ENCODE peak calls at places on chromosome 6, in five cellular contexts. B, O, W, P and M are unnamed samples.

GRCh38 chr6:39102024-39102820 is 12.8 kb downstream of the SAYSD1 start:
- DNase-seq in O (peak), P (peak), W (peak), B (peak), M (peak)

GRCh38 chr6:105691971-105692370 is 289.1 kb upstream of the PREP start:
- DNase-seq in W (no peak), O (no peak), B (no peak), P (no peak), M (no peak)

GRCh38 chr6:30836431-30836866 is 47.9 kb upstream of the DDR1 start:
- DNase-seq in P (peak), O (peak), W (no peak), B (no peak), M (peak)

GRCh38 chr6:136643850-136644596 is 93.8 kb upstream of the MAP7 start:
- DNase-seq in O (peak), P (peak), W (peak), B (peak), M (peak)

GRCh38 chr6:83365931-83366330 is 64.9 kb downstream of the ME1 start:
- DNase-seq in O (peak), P (no peak), W (no peak), B (no peak), M (peak)

GRCh38 chr6:20866940-20867630 is 332.8 kb downstream of the CDKAL1 start:
- DNase-seq in W (no peak), O (peak), B (no peak), P (no peak), M (no peak)

GRCh38 chr6:24064106-24064505 is 61.9 kb upstream of the NRSN1 start:
- DNase-seq in P (no peak), B (peak), O (no peak), W (no peak), M (peak)

GRCh38 chr6:82067021-82067420 is 180.5 kb downstream of the IBTK start:
- DNase-seq in O (peak), P (no peak), B (no peak), W (no peak), M (peak)

GRCh38 chr6:119348308-119349040 is 1.1 kb downstream of the MAN1A1 start:
- DNase-seq in P (peak), O (peak), W (peak), B (peak), M (peak)

GRCh38 chr6:39568896-39569295 is 156.3 kb downstream of the KIF6 start:
- DNase-seq in P (no peak), W (no peak), O (peak), B (no peak), M (peak)

GRCh38 chr6:1417718-1418117 is 28.3 kb downstream of the FOXF2 start:
- DNase-seq in P (no peak), B (no peak), W (no peak), O (no peak), M (no peak)

GRCh38 chr6:42391441-42391840 is 60.3 kb downstream of the TRERF1 start:
- DNase-seq in W (no peak), B (no peak), P (no peak), O (no peak), M (no peak)

GRCh38 chr6:155498370-155498769 is 42.7 kb upstream of the NOX3 start:
- DNase-seq in B (no peak), W (no peak), P (no peak), O (peak), M (peak)

GRCh38 chr6:158970640-158971291 is 29.2 kb downstream of the RSPH3 start:
- DNase-seq in P (no peak), B (peak), W (no peak), O (no peak), M (no peak)

GRCh38 chr6:40907198-40907701 is 131.8 kb downstream of the UNC5CL start:
- DNase-seq in B (peak), O (peak), P (no peak), W (no peak), M (no peak)

GRCh38 chr6:11731423-11731822 is 47.2 kb downstream of the ADTRP start:
- DNase-seq in P (no peak), B (no peak), O (no peak), W (no peak), M (no peak)

DNA sequence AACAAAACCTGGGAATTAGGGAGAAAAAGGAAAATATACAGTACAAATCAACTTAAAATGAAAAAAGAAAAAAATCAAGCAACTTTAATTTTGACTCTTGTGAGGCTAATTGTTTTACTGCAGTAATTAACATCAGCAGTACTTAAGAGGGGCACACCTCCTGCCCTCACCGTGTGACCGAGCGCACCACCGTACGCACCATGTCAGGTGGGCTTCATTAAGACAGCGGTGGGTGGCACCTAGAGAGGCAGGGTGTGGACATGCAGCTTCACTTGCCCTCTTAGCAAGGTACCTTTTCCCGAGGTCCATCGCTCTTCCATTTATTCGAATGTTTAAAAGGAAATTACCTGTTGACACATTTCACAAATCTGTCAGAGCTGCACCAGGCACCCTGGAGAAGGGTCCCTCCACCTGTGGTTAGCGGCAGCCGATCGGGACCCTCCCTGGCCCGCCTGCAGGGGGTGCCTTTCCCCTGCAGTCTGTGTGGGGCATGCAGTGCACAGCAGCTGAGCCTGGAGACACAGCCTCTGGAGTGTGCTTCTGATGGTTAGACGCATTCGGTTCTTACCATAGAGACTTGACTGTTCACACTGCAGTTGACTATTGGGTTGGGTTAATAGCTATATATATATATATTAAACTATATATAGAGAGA is 184.1 kb downstream of the TMEM242 start:
- DNase-seq in W (peak), P (no peak), O (no peak), B (peak), M (no peak)
- TF ChIP-seq CTCF in W (peak), P (peak), O (no peak), B (peak), M (peak)

DNA sequence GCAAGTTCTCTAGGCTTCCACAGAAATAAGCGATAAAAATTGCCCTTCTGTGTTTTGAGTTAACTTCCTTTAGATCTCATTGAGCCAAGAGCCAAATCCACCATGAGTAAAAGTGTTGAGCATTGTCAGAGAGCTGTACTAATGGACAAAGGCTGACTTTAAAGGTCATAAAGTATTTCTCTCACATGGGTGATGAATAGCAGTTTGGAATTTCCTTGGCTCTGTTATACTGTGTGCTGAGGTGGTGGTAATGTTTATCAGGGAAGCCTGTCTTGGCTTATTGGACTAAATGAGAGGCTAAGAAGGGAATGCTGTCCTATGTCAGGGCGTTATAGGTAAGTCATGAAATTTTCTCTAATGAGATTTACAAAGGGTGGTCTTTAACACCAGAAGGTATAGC is 122.7 kb upstream of the MAP3K7 start:
- DNase-seq in W (no peak), O (no peak), P (no peak), B (no peak), M (no peak)
- H3K4me3 ChIP-seq in W (no peak), O (no peak), P (no peak), B (no peak), M (no peak)

DNA sequence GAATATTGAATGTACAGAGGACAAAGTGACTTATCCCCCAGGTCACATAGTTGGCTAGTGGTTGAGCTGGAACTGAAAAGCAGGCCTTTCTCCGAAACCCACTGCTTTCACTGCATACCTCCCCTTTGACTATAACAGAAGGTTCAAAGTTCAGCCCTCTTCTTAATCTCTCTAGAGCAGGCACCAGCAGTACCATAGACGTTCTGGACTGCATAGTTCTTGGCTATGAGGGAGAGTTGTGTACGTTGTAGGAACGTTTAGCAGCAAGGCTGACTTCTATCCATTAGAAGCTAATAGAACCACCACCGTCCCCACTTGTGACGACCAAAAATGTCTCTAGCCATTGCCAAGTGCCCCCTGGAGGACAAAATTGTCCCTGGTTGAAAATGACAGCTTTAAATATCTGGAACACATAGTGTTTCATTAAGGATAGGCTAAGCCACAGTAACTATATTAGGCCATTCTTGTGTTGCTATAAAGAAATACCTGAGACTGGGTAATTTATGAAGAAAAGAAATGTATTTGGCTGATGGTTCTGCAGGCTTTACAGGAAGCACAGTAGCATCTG is 123.8 kb upstream of the MTHFD1L start:
- DNase-seq in O (no peak), P (no peak), W (no peak), B (peak), M (peak)
- TF ChIP-seq CTCF in O (no peak), P (peak), W (peak), B (peak), M (peak)

GRCh38 chr6:154292855-154293519 is 63.6 kb downstream of the IPCEF1 start:
- DNase-seq in P (no peak), B (no peak), O (peak), W (no peak), M (peak)
- H3K4me3 ChIP-seq in P (no peak), B (no peak), O (no peak), W (no peak), M (no peak)

GRCh38 chr6:111564482-111564945 is 41.2 kb downstream of the TRAF3IP2 start:
- DNase-seq in W (no peak), O (peak), B (no peak), P (peak), M (peak)

GRCh38 chr6:111565316-111566221 is 40.1 kb downstream of the TRAF3IP2 start:
- DNase-seq in W (no peak), O (no peak), B (no peak), P (no peak), M (no peak)

GRCh38 chr6:111566873-111567517 is 38.7 kb downstream of the TRAF3IP2 start:
- DNase-seq in W (no peak), O (no peak), P (no peak), B (no peak), M (no peak)

GRCh38 chr6:111563581-111563980 is 42.1 kb downstream of the TRAF3IP2 start:
- DNase-seq in B (no peak), W (no peak), P (no peak), O (no peak), M (no peak)

GRCh38 chr6:111566222-111566717 is 39.4 kb downstream of the TRAF3IP2 start:
- DNase-seq in B (no peak), O (peak), P (no peak), W (no peak), M (no peak)
- TF ChIP-seq CTCF in B (no peak), O (no peak), P (no peak), W (no peak), M (no peak)

DNA sequence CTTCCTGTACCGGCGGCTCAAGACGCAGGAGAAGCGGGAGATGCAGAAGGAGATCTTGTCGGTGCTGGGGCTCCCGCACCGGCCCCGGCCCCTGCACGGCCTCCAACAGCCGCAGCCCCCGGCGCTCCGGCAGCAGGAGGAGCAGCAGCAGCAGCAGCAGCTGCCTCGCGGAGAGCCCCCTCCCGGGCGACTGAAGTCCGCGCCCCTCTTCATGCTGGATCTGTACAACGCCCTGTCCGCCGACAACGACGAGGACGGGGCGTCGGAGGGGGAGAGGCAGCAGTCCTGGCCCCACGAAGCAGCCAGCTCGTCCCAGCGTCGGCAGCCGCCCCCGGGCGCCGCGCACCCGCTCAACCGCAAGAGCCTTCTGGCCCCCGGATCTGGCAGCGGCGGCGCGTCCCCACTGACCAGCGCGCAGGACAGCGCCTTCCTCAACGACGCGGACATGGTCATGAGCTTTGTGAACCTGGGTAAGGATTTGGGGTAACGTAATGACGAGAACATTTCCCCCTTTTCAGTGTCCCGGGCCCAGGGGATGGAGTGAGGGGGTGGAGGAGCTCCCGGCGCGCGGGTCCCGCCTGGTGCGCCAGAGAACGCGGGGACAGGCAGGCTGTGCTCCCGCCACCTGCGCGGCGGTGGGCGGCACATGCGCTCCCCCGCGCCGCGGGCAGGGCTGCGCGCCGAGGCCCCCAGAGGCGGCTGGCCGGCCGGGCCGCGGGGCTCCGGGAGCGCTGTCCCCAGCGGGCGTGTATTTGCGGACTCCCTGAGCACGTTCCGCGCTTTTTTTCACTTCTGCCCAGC is 1.5 kb downstream of the BMP6 start:
- DNase-seq in P (no peak), O (no peak), W (peak), B (peak), M (no peak)
- H3K4me3 ChIP-seq in P (peak), O (peak), W (peak), B (peak), M (peak)

DNA sequence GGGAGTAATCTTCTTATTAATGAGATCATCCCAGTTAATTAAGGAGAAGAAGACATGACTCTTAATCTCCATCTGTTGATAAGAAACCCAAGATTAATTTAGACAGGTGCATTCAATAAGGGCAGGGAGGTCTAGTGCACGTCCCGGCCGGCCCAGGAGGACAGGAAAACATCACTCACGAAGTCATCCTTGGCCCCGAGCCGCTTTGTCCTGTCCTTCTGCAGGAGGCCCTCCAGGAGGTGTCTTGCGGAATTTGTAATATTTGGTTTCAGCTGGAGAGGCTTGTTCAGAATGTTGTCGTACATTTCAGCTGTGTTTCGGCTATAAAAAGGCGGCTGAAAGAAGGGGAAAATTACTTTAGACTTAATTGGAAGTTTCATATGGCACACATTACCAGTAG is 118.4 kb upstream of the SLC2A12 start:
- DNase-seq in W (no peak), B (no peak), O (peak), P (no peak), M (peak)
- TF ChIP-seq CTCF in W (no peak), B (no peak), O (no peak), P (no peak), M (peak)

GRCh38 chr6:123802697-123803455 is 789 bp upstream of the NKAIN2 start:
- DNase-seq in B (peak), O (peak), P (peak), W (peak), M (peak)
- H3K4me3 ChIP-seq in B (peak), O (peak), P (peak), W (peak), M (peak)

GRCh38 chr6:161353208-161353613 is 79.3 kb upstream of the AGPAT4 start:
- DNase-seq in O (no peak), W (peak), B (peak), P (no peak), M (peak)
- TF ChIP-seq CTCF in O (no peak), W (peak), B (peak), P (peak), M (no peak)